ENCODE peak calls at places on chromosome 9, in six cellular contexts. One of them, this sample, is unnamed.

GRCh38 chr9:114037249-114037648 is 40.9 kb downstream of the AMBP start:
- DNase-seq in aorta: no peak
- DNase-seq in CD4-positive, CD25-positive, alpha-beta regulatory T cell: no peak
- DNase-seq in kidney epithelial cell: no peak
- DNase-seq in adrenal gland: no peak
- DNase-seq in psoas muscle: no peak
- DNase-seq in this sample: no peak

GRCh38 chr9:121505903-121506640 is 6.4 kb upstream of the GGTA1 start:
- DNase-seq in aorta: no peak
- DNase-seq in CD4-positive, CD25-positive, alpha-beta regulatory T cell: no peak
- DNase-seq in kidney epithelial cell: no peak
- DNase-seq in adrenal gland: no peak
- DNase-seq in psoas muscle: no peak
- DNase-seq in this sample: no peak

GRCh38 chr9:72443855-72444254 is 77.6 kb upstream of the TMC1 start:
- DNase-seq in aorta: no peak
- DNase-seq in CD4-positive, CD25-positive, alpha-beta regulatory T cell: peak; percentile 11
- DNase-seq in kidney epithelial cell: no peak
- DNase-seq in adrenal gland: peak; percentile 14
- DNase-seq in psoas muscle: no peak
- DNase-seq in this sample: no peak

GRCh38 chr9:1055156-1055555 is 5.0 kb downstream of the DMRT2 start:
- DNase-seq in aorta: no peak
- DNase-seq in CD4-positive, CD25-positive, alpha-beta regulatory T cell: no peak
- DNase-seq in kidney epithelial cell: no peak
- DNase-seq in adrenal gland: no peak
- DNase-seq in psoas muscle: no peak
- DNase-seq in this sample: no peak

GRCh38 chr9:134365791-134366222 is 39.6 kb downstream of the RXRA start:
- DNase-seq in aorta: no peak
- DNase-seq in CD4-positive, CD25-positive, alpha-beta regulatory T cell: no peak
- DNase-seq in kidney epithelial cell: no peak
- DNase-seq in adrenal gland: no peak
- DNase-seq in psoas muscle: peak; percentile 92
- DNase-seq in this sample: no peak

GRCh38 chr9:2916382-2916985 is 72.6 kb upstream of the PUM3 start:
- DNase-seq in aorta: no peak
- DNase-seq in CD4-positive, CD25-positive, alpha-beta regulatory T cell: no peak
- DNase-seq in kidney epithelial cell: no peak
- DNase-seq in adrenal gland: no peak
- DNase-seq in psoas muscle: no peak
- DNase-seq in this sample: no peak

GRCh38 chr9:129624947-129625346 is 1.0 kb upstream of the NTMT1 start:
- DNase-seq in aorta: no peak
- DNase-seq in CD4-positive, CD25-positive, alpha-beta regulatory T cell: peak; percentile 62
- DNase-seq in kidney epithelial cell: no peak
- DNase-seq in adrenal gland: no peak
- DNase-seq in psoas muscle: no peak
- DNase-seq in this sample: no peak

GRCh38 chr9:81724242-81724889 is 35.0 kb upstream of the TLE1 start:
- DNase-seq in aorta: no peak
- DNase-seq in CD4-positive, CD25-positive, alpha-beta regulatory T cell: no peak
- DNase-seq in kidney epithelial cell: no peak
- DNase-seq in adrenal gland: no peak
- DNase-seq in psoas muscle: no peak
- DNase-seq in this sample: no peak

GRCh38 chr9:36576866-36577265 is 4.2 kb downstream of the MELK start:
- DNase-seq in aorta: no peak
- DNase-seq in CD4-positive, CD25-positive, alpha-beta regulatory T cell: no peak
- DNase-seq in kidney epithelial cell: no peak
- DNase-seq in adrenal gland: no peak
- DNase-seq in psoas muscle: no peak
- DNase-seq in this sample: no peak

GRCh38 chr9:14961372-14962068 is 51.3 kb upstream of the FREM1 start:
- DNase-seq in aorta: no peak
- DNase-seq in CD4-positive, CD25-positive, alpha-beta regulatory T cell: no peak
- DNase-seq in kidney epithelial cell: no peak
- DNase-seq in adrenal gland: no peak
- DNase-seq in psoas muscle: no peak
- DNase-seq in this sample: no peak

GRCh38 chr9:90815183-90815943 is 13.7 kb downstream of the SYK start:
- DNase-seq in aorta: no peak
- DNase-seq in CD4-positive, CD25-positive, alpha-beta regulatory T cell: no peak
- DNase-seq in kidney epithelial cell: no peak
- DNase-seq in adrenal gland: peak; percentile 44
- DNase-seq in psoas muscle: no peak
- DNase-seq in this sample: peak; percentile 58

GRCh38 chr9:5592231-5592630 is 36.7 kb upstream of the RIC1 start:
- DNase-seq in aorta: no peak
- DNase-seq in CD4-positive, CD25-positive, alpha-beta regulatory T cell: no peak
- DNase-seq in kidney epithelial cell: no peak
- DNase-seq in adrenal gland: no peak
- DNase-seq in psoas muscle: no peak
- DNase-seq in this sample: no peak

GRCh38 chr9:99026956-99027298 is 78.0 kb upstream of the TGFBR1 start:
- DNase-seq in aorta: no peak
- DNase-seq in CD4-positive, CD25-positive, alpha-beta regulatory T cell: no peak
- DNase-seq in kidney epithelial cell: no peak
- DNase-seq in adrenal gland: no peak
- DNase-seq in psoas muscle: no peak
- DNase-seq in this sample: no peak

GRCh38 chr9:87255437-87256155 is 242.1 kb upstream of the DAPK1 start:
- DNase-seq in aorta: no peak
- DNase-seq in CD4-positive, CD25-positive, alpha-beta regulatory T cell: no peak
- DNase-seq in kidney epithelial cell: no peak
- DNase-seq in adrenal gland: no peak
- DNase-seq in psoas muscle: no peak
- DNase-seq in this sample: no peak

GRCh38 chr9:78453450-78453849 is 156.5 kb downstream of the PSAT1 start:
- DNase-seq in aorta: no peak
- DNase-seq in CD4-positive, CD25-positive, alpha-beta regulatory T cell: no peak
- DNase-seq in kidney epithelial cell: no peak
- DNase-seq in adrenal gland: no peak
- DNase-seq in psoas muscle: no peak
- DNase-seq in this sample: no peak

GRCh38 chr9:18499987-18500386 is 26.0 kb downstream of the ADAMTSL1 start:
- DNase-seq in aorta: no peak
- DNase-seq in CD4-positive, CD25-positive, alpha-beta regulatory T cell: no peak
- DNase-seq in kidney epithelial cell: peak; percentile 19
- DNase-seq in adrenal gland: no peak
- DNase-seq in psoas muscle: no peak
- DNase-seq in this sample: no peak

DNA sequence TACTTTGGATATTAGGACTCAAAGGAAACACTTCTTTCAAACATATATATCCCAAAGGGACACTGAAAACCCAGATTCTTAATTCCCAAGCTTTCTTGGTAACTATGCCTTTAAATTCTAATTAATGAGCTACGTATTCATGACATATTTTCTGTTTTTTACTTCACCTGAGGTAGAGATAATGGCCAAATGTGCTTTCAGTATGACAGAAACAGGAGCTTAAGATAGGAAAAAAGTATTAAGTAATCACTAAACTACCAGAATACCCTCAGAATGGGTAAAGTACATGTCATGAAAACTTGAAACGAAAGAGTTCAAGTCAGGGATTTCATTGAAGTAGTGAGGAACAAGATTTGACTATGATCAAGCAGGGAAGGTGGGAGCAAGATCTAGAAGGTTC is 478.5 kb downstream of the AGTPBP1 start:
- DNase-seq in aorta: no peak
- DNase-seq in CD4-positive, CD25-positive, alpha-beta regulatory T cell: no peak
- DNase-seq in kidney epithelial cell: no peak
- DNase-seq in adrenal gland: no peak
- DNase-seq in psoas muscle: no peak
- DNase-seq in this sample: no peak
- H3K36me3 ChIP-seq in aorta: no peaks in the 10 kb centered on the region
- H3K36me3 ChIP-seq in CD4-positive, CD25-positive, alpha-beta regulatory T cell: no peaks in the 10 kb centered on the region
- H3K36me3 ChIP-seq in kidney epithelial cell: no peaks in the 10 kb centered on the region
- H3K36me3 ChIP-seq in adrenal gland: no peaks in the 10 kb centered on the region
- H3K36me3 ChIP-seq in psoas muscle: no peaks in the 10 kb centered on the region
- H3K36me3 ChIP-seq in this sample: no peaks in the 10 kb centered on the region

GRCh38 chr9:126722922-126723806 is 81.7 kb upstream of the ZBTB43 start:
- DNase-seq in aorta: no peak
- DNase-seq in CD4-positive, CD25-positive, alpha-beta regulatory T cell: peak; percentile 74
- DNase-seq in kidney epithelial cell: no peak
- DNase-seq in adrenal gland: peak; percentile 67
- DNase-seq in psoas muscle: peak; percentile 73
- DNase-seq in this sample: peak; percentile 68

GRCh38 chr9:126720661-126721530 is 83.9 kb upstream of the ZBTB43 start:
- DNase-seq in aorta: no peak
- DNase-seq in CD4-positive, CD25-positive, alpha-beta regulatory T cell: no peak
- DNase-seq in kidney epithelial cell: no peak
- DNase-seq in adrenal gland: no peak
- DNase-seq in psoas muscle: no peak
- DNase-seq in this sample: no peak

GRCh38 chr9:126722252-126722921 is 82.5 kb upstream of the ZBTB43 start:
- DNase-seq in aorta: peak; percentile 90
- DNase-seq in CD4-positive, CD25-positive, alpha-beta regulatory T cell: peak; percentile 79
- DNase-seq in kidney epithelial cell: peak; percentile 63
- DNase-seq in adrenal gland: peak; percentile 92
- DNase-seq in psoas muscle: peak; percentile 80
- DNase-seq in this sample: peak; percentile 92

GRCh38 chr9:126719677-126720435 is 85.0 kb upstream of the ZBTB43 start:
- DNase-seq in aorta: peak; percentile 85
- DNase-seq in CD4-positive, CD25-positive, alpha-beta regulatory T cell: peak; percentile 88
- DNase-seq in kidney epithelial cell: peak; percentile 89
- DNase-seq in adrenal gland: peak; percentile 93
- DNase-seq in psoas muscle: peak; percentile 83
- DNase-seq in this sample: peak; percentile 92

GRCh38 chr9:126721531-126722098 is 83.2 kb upstream of the ZBTB43 start:
- DNase-seq in aorta: no peak
- DNase-seq in CD4-positive, CD25-positive, alpha-beta regulatory T cell: no peak
- DNase-seq in kidney epithelial cell: no peak
- DNase-seq in adrenal gland: no peak
- DNase-seq in psoas muscle: no peak
- DNase-seq in this sample: no peak
- H3K4me3 ChIP-seq in aorta: no peak overlapping the region
- H3K4me3 ChIP-seq in CD4-positive, CD25-positive, alpha-beta regulatory T cell: peak overlapping the region; percentile 47
- H3K4me3 ChIP-seq in kidney epithelial cell: peak overlapping the region; percentile 52
- H3K4me3 ChIP-seq in adrenal gland: no peak overlapping the region
- H3K4me3 ChIP-seq in psoas muscle: no peak overlapping the region
- H3K4me3 ChIP-seq in this sample: peak overlapping the region; percentile 73

DNA sequence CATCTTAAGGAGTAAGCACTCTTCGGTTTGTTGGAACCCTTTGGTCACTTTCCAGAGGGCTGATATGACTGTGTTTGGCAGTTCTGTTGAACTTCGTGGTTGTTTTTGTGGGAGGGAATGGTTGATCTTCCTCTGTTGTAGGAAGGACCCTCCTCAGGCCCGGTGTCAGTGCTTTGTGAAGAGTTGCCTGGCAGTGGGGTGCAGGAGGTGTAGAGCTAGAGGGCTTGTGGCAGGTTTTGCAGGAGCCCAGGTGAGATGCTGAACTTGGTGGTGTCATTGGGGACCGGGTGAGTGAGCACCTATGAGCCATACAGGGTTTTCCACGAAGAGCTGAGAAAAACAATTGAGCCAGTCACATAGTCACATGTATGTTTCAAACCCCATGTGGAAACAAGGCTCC is 27.2 kb downstream of the SECISBP2 start:
- DNase-seq in aorta: no peak
- DNase-seq in CD4-positive, CD25-positive, alpha-beta regulatory T cell: no peak
- DNase-seq in kidney epithelial cell: no peak
- DNase-seq in adrenal gland: no peak
- DNase-seq in psoas muscle: no peak
- DNase-seq in this sample: no peak
- H3K36me3 ChIP-seq in aorta: peaks cover 6% of the 10 kb centered on the region
- H3K36me3 ChIP-seq in CD4-positive, CD25-positive, alpha-beta regulatory T cell: peaks cover 97% of the 10 kb centered on the region
- H3K36me3 ChIP-seq in kidney epithelial cell: peaks cover 1% of the 10 kb centered on the region
- H3K36me3 ChIP-seq in adrenal gland: no peaks in the 10 kb centered on the region
- H3K36me3 ChIP-seq in psoas muscle: peaks cover 100% of the 10 kb centered on the region
- H3K36me3 ChIP-seq in this sample: peaks cover 100% of the 10 kb centered on the region

GRCh38 chr9:106707291-106707690 is 155.7 kb upstream of the ZNF462 start:
- DNase-seq in aorta: no peak
- DNase-seq in CD4-positive, CD25-positive, alpha-beta regulatory T cell: no peak
- DNase-seq in kidney epithelial cell: no peak
- DNase-seq in adrenal gland: no peak
- DNase-seq in psoas muscle: no peak
- DNase-seq in this sample: no peak

GRCh38 chr9:106704056-106704625 is 158.8 kb upstream of the ZNF462 start:
- DNase-seq in aorta: no peak
- DNase-seq in CD4-positive, CD25-positive, alpha-beta regulatory T cell: no peak
- DNase-seq in kidney epithelial cell: no peak
- DNase-seq in adrenal gland: no peak
- DNase-seq in psoas muscle: no peak
- DNase-seq in this sample: no peak

GRCh38 chr9:106707722-106708121 is 155.2 kb upstream of the ZNF462 start:
- DNase-seq in aorta: no peak
- DNase-seq in CD4-positive, CD25-positive, alpha-beta regulatory T cell: no peak
- DNase-seq in kidney epithelial cell: no peak
- DNase-seq in adrenal gland: peak; percentile 74
- DNase-seq in psoas muscle: peak; percentile 51
- DNase-seq in this sample: no peak

GRCh38 chr9:106712279-106712678 is 150.7 kb upstream of the ZNF462 start:
- DNase-seq in aorta: no peak
- DNase-seq in CD4-positive, CD25-positive, alpha-beta regulatory T cell: no peak
- DNase-seq in kidney epithelial cell: no peak
- DNase-seq in adrenal gland: no peak
- DNase-seq in psoas muscle: no peak
- DNase-seq in this sample: no peak

GRCh38 chr9:106708147-106708838 is 154.7 kb upstream of the ZNF462 start:
- DNase-seq in aorta: no peak
- DNase-seq in CD4-positive, CD25-positive, alpha-beta regulatory T cell: no peak
- DNase-seq in kidney epithelial cell: no peak
- DNase-seq in adrenal gland: no peak
- DNase-seq in psoas muscle: no peak
- DNase-seq in this sample: no peak
- H3K4me3 ChIP-seq in aorta: no peak overlapping the region
- H3K4me3 ChIP-seq in CD4-positive, CD25-positive, alpha-beta regulatory T cell: no peak overlapping the region
- H3K4me3 ChIP-seq in kidney epithelial cell: no peak overlapping the region
- H3K4me3 ChIP-seq in adrenal gland: peak overlapping the region; percentile 26
- H3K4me3 ChIP-seq in psoas muscle: peak overlapping the region; percentile 36
- H3K4me3 ChIP-seq in this sample: no peak overlapping the region

GRCh38 chr9:133344071-133344470 is 3.9 kb downstream of the MED22 start:
- DNase-seq in aorta: no peak
- DNase-seq in CD4-positive, CD25-positive, alpha-beta regulatory T cell: no peak
- DNase-seq in kidney epithelial cell: no peak
- DNase-seq in adrenal gland: no peak
- DNase-seq in psoas muscle: no peak
- DNase-seq in this sample: peak; percentile 31
- H3K36me3 ChIP-seq in aorta: no peaks in the 10 kb centered on the region
- H3K36me3 ChIP-seq in CD4-positive, CD25-positive, alpha-beta regulatory T cell: peaks cover 28% of the 10 kb centered on the region
- H3K36me3 ChIP-seq in kidney epithelial cell: peaks cover 3% of the 10 kb centered on the region
- H3K36me3 ChIP-seq in adrenal gland: no peaks in the 10 kb centered on the region
- H3K36me3 ChIP-seq in psoas muscle: peaks cover 79% of the 10 kb centered on the region
- H3K36me3 ChIP-seq in this sample: peaks cover 75% of the 10 kb centered on the region